ENCODE peak calls at places on chromosomes 13 and 19, in six cellular contexts. T is GM12878, D is H1, E is GM12891, K is K562, Z is HepG2. V is an unnamed sample.

GRCh38 chr19:51735759-51736449 is 12.1 kb upstream of the HAS1 start:
- DNase-seq in T (no peak), D (no peak), E (no peak), K (no peak), Z (no peak), V (no peak)

GRCh38 chr19:6459356-6460098 is at the start of gene SLC25A23:
- DNase-seq in T (peak; percentile 40), D (peak; percentile 82), E (peak; percentile 93), K (peak; percentile 87), Z (peak; percentile 46), V (peak; percentile 86)

GRCh38 chr13:109166807-109167206 is 537.4 kb downstream of the MYO16 start:
- DNase-seq in T (no peak), D (no peak), E (no peak), K (no peak), Z (no peak), V (no peak)

GRCh38 chr19:33152178-33152577 is 20.3 kb downstream of the WDR88 start:
- DNase-seq in T (no peak), D (no peak), E (no peak), K (no peak), Z (no peak), V (no peak)

GRCh38 chr19:28504139-28504538 is 708.8 kb downstream of the UQCRFS1 start:
- DNase-seq in T (no peak), D (no peak), E (no peak), K (no peak), Z (no peak), V (no peak)

GRCh38 chr19:20107301-20107700 is 29.5 kb downstream of the ZNF90 start:
- DNase-seq in T (no peak), D (peak; percentile 24), E (no peak), K (no peak), Z (no peak), V (no peak)

GRCh38 chr13:112734696-112735547 is 45.1 kb downstream of the ATP11A start:
- DNase-seq in T (no peak), D (no peak), E (no peak), K (no peak), Z (no peak), V (no peak)

GRCh38 chr19:50198431-50199253 is 4.8 kb upstream of the MYH14 start:
- DNase-seq in T (no peak), D (no peak), E (no peak), K (no peak), Z (no peak), V (no peak)

GRCh38 chr13:84553252-84553651 is 671.0 kb upstream of the SLITRK1 start:
- DNase-seq in T (no peak), D (no peak), E (no peak), K (no peak), Z (no peak), V (no peak)

GRCh38 chr13:60509601-60510386 is 112.8 kb downstream of the TDRD3 start:
- DNase-seq in T (no peak), D (no peak), E (no peak), K (no peak), Z (no peak), V (no peak)

GRCh38 chr13:42894765-42895181 is 97.3 kb downstream of the EPSTI1 start:
- DNase-seq in T (no peak), D (no peak), E (no peak), K (no peak), Z (no peak), V (no peak)

GRCh38 chr19:9847087-9847671 is 12.1 kb downstream of the PIN1 start:
- DNase-seq in T (no peak), D (peak; percentile 79), E (no peak), K (peak; percentile 80), Z (peak; percentile 23), V (no peak)

GRCh38 chr19:33509774-33510173 is 11.8 kb downstream of the PEPD start:
- DNase-seq in T (no peak), D (no peak), E (no peak), K (no peak), Z (no peak), V (no peak)

GRCh38 chr13:74062933-74063332 is 71.3 kb downstream of the KLF12 start:
- DNase-seq in T (peak; percentile 52), D (no peak), E (peak; percentile 8), K (no peak), Z (no peak), V (no peak)

GRCh38 chr19:18425515-18426415 is 6.6 kb downstream of the SSBP4 start:
- DNase-seq in T (no peak), D (no peak), E (no peak), K (no peak), Z (no peak), V (no peak)

GRCh38 chr13:50911051-50911690 is 1.6 kb downstream of the RNASEH2B start:
- DNase-seq in T (no peak), D (no peak), E (no peak), K (peak; percentile 26), Z (peak; percentile 58), V (no peak)

GRCh38 chr19:46924874-46925547 is 64.2 kb downstream of the ARHGAP35 start:
- DNase-seq in T (no peak), D (no peak), E (peak; percentile 30), K (peak; percentile 64), Z (no peak), V (peak; percentile 34)

GRCh38 chr19:14048439-14049153 is 13.3 kb downstream of the PALM3 start:
- DNase-seq in T (no peak), D (peak; percentile 97), E (peak; percentile 71), K (peak; percentile 86), Z (peak; percentile 23), V (no peak)

GRCh38 chr19:15251010-15251748 is 18.9 kb upstream of the EPHX3 start:
- DNase-seq in T (no peak), D (no peak), E (no peak), K (no peak), Z (no peak), V (no peak)

GRCh38 chr19:5057860-5058259 is 88.9 kb downstream of the KDM4B start:
- DNase-seq in T (no peak), D (no peak), E (peak; percentile 62), K (peak; percentile 79), Z (no peak), V (no peak)

GRCh38 chr13:20159646-20160345 is 1.1 kb downstream of the GJA3 start:
- DNase-seq in T (no peak), D (no peak), E (no peak), K (no peak), Z (no peak), V (no peak)

GRCh38 chr13:57128909-57129308 is 11.8 kb upstream of the PRR20A start:
- DNase-seq in T (no peak), D (no peak), E (no peak), K (no peak), Z (no peak), V (no peak)

GRCh38 chr13:76438050-76438449 is 448.2 kb downstream of the KCTD12 start:
- DNase-seq in T (no peak), D (no peak), E (no peak), K (no peak), Z (no peak), V (no peak)

GRCh38 chr19:15031675-15032074 is 17.6 kb upstream of the CASP14 start:
- DNase-seq in T (no peak), D (no peak), E (no peak), K (no peak), Z (no peak), V (no peak)

DNA sequence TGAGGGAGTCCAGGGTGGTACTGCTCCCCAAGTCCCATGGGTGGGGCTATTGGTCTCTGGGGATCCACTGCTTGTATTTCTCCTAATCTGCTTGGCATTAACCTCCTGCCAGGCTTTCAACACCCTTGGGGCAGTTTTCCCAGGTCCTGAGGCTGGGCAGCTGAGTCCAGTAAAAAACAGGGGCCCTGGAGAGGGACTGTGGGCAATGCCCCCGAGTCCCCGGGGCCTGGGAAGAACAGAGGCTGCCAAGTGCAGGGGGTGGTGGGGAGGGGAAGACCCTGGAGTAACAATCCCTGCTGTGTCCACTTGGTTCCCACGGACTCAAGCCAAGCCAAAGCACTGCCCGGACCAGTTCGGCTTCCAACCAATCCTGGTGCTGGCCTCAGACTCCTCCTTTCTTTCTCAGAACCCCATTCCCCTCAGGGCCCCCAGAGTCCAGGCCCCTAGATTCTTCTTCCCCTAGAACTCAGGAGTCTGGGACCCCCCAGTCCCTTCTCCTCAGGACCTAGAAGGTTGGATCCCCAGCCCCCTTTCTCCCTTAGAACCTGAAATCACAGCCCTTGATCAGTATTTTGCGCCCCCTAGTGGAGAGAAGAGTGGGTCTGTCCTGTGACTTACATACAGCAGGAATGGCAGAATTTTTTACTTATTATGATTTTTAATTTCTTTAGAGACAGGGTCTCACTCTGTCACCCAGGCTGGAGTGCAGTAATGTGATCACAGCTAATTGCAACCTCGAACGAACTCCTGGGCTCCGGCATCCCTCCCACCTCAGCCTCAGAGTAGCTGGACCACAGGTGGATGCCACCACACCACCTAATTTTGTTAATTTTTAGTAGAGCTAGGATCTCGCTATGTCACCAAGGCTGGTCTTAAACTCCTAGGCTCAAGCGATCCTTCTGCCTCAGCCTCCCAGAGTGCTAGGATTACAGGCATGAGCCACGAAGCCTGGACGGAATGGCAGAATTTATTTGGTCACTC is 3.7 kb upstream of the CLPTM1 start:
- DNase-seq in T (no peak), D (peak; percentile 76), E (peak; percentile 59), K (peak; percentile 75), Z (peak; percentile 85), V (peak; percentile 64)
- TF ChIP-seq TAF1 in T (no peak), D (no peak), E (no peak), K (no peak), Z (no peak), V (no peak)

GRCh38 chr19:17125052-17125727 is 49.6 kb downstream of the MYO9B start:
- DNase-seq in T (peak; percentile 91), D (no peak), E (peak; percentile 56), K (no peak), Z (no peak), V (peak; percentile 61)
- TF ChIP-seq POLR2A in T (no peak), D (no peak), E (no peak), K (no peak), Z (no peak), V (no peak)

DNA sequence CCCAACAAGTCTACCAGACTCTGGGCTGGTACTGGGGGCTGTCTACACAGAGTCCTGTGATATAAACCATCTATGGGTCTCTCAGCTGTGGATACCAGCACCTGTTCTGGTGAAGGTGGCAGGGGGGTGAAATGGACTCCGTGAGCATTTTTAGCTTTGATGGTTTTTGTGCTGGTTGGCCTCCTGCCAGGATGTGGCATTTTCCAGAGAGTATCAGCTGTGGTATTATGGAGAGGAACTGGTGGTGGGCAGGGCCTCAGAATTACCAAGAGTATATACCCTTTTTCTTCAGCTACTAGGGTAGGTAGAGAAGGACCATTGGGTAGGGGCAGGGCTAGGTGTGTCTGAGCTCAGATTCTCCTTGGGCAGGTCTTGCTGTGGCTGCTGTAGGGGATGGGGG is 1920.9 kb upstream of the PCDH20 start:
- DNase-seq in T (no peak), D (no peak), E (no peak), K (no peak), Z (no peak), V (no peak)
- TF ChIP-seq POLR2AphosphoS5 in T (no peak), D (no peak), E (no peak), K (no peak), Z (no peak), V (no peak)

DNA sequence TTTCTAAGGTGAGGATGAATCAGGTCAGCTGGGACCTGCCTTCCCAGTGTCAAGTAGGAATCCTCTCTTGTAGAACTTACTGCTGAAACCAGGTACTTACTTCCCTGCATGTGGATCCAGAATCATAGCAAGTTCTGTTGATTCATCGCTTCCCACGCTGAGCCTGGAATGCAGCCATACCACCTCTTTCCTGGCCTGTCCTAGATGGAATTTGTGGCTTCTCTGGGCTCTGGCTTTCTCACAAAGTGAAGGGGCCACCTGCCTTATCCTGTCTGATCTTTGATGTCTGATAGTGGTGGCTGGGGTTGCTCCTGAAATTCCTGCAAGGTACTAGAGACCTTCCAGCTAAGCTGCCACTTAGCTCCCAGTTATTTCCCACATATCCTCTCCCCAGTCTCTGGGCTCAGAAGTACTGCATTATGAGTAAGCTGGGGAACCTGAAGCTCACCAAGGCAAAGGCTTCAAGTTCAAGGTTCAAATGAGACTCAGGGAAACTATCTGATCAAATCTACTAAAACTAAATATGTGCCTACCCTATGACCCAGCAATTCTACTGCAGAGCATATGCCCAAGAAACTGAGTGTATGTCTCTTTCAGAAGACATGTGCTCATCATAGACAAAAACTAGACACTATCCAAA is 103.5 kb downstream of the SUCLA2 start:
- DNase-seq in T (no peak), D (no peak), E (no peak), K (no peak), Z (peak; percentile 52), V (no peak)
- TF ChIP-seq TAF1 in T (no peak), D (no peak), E (no peak), K (no peak), Z (no peak), V (no peak)

V was measured in GM12892.